ENCODE peak calls at places on chromosomes 7 and 10, in seven cellular contexts. Q, D, Z, H, M, N and A are unnamed samples.

GRCh38 chr7:88040694-88041093 is 106.6 kb downstream of the ADAM22 start:
- DNase-seq in H (peak; percentile 3), Z (no peak), D (no peak), N (no peak), Q (peak; percentile 10), M (peak; percentile 81), A (no peak)

GRCh38 chr7:44374007-44374763 is 48.8 kb upstream of the CAMK2B start:
- DNase-seq in Q (no peak), M (no peak), H (no peak), N (peak; percentile 37), Z (no peak), D (no peak), A (no peak)

GRCh38 chr7:76123316-76123715 is 75.4 kb downstream of the MDH2 start:
- DNase-seq in N (no peak), Q (no peak), Z (no peak), M (no peak), D (no peak), H (peak; percentile 5), A (no peak)

GRCh38 chr10:129613377-129613980 is 146.4 kb downstream of the MGMT start:
- DNase-seq in Z (no peak), N (no peak), H (no peak), D (no peak), M (no peak), Q (no peak), A (no peak)

GRCh38 chr7:16223963-16224707 is 197.2 kb downstream of the CRPPA start:
- DNase-seq in Z (no peak), M (no peak), Q (no peak), H (no peak), D (no peak), N (no peak), A (no peak)

GRCh38 chr10:77837248-77837924 is 89.2 kb downstream of the DLG5 start:
- DNase-seq in H (no peak), Q (peak; percentile 57), Z (peak; percentile 71), M (peak; percentile 66), D (peak; percentile 71), N (no peak), A (peak; percentile 71)

GRCh38 chr7:104971290-104972071 is 42.5 kb upstream of the KMT2E start:
- DNase-seq in N (no peak), M (peak; percentile 56), H (no peak), D (no peak), Z (no peak), Q (no peak), A (no peak)

GRCh38 chr10:9668411-9668810 is 1349.3 kb upstream of the CELF2 start:
- DNase-seq in Z (no peak), D (no peak), N (no peak), H (no peak), Q (no peak), M (no peak), A (no peak)

GRCh38 chr10:72248477-72249151 is 25.1 kb upstream of the DDIT4 start:
- DNase-seq in M (peak; percentile 31), N (peak; percentile 72), Z (peak; percentile 97), Q (peak; percentile 35), D (peak; percentile 40), H (peak; percentile 79), A (peak; percentile 95)

GRCh38 chr10:69703766-69704191 is 73.7 kb downstream of the FAM241B start:
- DNase-seq in N (no peak), M (peak; percentile 93), D (no peak), Z (no peak), H (no peak), Q (no peak), A (no peak)

GRCh38 chr10:45354261-45354660 is 19.8 kb upstream of the ALOX5 start:
- DNase-seq in H (peak; percentile 82), N (no peak), M (no peak), D (no peak), Q (no peak), Z (no peak), A (no peak)

GRCh38 chr7:24894670-24895221 is 85.2 kb downstream of the OSBPL3 start:
- DNase-seq in Z (no peak), M (no peak), D (peak; percentile 20), N (no peak), Q (peak; percentile 56), H (no peak), A (no peak)

GRCh38 chr10:35079763-35080162 is 10.4 kb downstream of the CUL2 start:
- DNase-seq in Q (no peak), H (no peak), Z (no peak), N (no peak), M (peak; percentile 83), D (no peak), A (no peak)

DNA sequence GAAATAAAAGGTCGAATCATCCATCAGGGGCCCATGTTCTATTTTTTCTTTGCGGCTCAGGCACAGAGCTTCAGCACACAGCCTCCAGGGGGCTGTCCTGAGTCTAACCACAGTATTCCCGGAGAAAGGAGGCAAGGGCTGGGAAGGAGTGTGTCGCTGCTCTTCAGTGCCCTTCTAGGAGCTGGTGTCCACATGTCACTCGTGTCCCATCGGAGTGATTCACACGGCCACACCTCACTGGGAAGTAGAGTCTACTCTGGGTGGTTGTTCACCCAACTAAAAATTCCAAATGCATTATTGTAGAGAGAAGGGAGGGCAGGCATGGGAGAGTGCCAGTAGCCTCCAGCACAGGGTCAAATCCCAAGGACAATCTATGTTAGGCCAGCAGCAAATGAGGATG is 114.8 kb upstream of the LANCL2 start:
- DNase-seq in Q (peak; percentile 66), Z (no peak), D (peak; percentile 45), M (no peak), N (no peak), H (no peak), A (no peak)
- TF ChIP-seq CTCF in Q (peak; percentile 65), Z (peak; percentile 19), D (peak; percentile 62), M (peak; percentile 57), N (peak; percentile 7), H (peak; percentile 67), A (peak; percentile 69)

GRCh38 chr7:98287486-98287959 is 6.0 kb downstream of the BRI3 start:
- DNase-seq in H (peak; percentile 77), D (no peak), M (no peak), Z (no peak), N (no peak), Q (no peak), A (peak; percentile 38)

GRCh38 chr7:98289333-98289875 is 7.9 kb downstream of the BRI3 start:
- DNase-seq in D (no peak), M (no peak), N (no peak), Z (no peak), Q (peak; percentile 35), H (no peak), A (no peak)

GRCh38 chr7:98286701-98287485 is 5.4 kb downstream of the BRI3 start:
- DNase-seq in N (no peak), Q (peak; percentile 34), D (peak; percentile 36), Z (no peak), H (no peak), M (no peak), A (no peak)

GRCh38 chr7:98286093-98286525 is 4.6 kb downstream of the BRI3 start:
- DNase-seq in Q (peak; percentile 33), Z (no peak), D (no peak), N (peak; percentile 72), M (peak; percentile 63), H (peak; percentile 76), A (no peak)

DNA sequence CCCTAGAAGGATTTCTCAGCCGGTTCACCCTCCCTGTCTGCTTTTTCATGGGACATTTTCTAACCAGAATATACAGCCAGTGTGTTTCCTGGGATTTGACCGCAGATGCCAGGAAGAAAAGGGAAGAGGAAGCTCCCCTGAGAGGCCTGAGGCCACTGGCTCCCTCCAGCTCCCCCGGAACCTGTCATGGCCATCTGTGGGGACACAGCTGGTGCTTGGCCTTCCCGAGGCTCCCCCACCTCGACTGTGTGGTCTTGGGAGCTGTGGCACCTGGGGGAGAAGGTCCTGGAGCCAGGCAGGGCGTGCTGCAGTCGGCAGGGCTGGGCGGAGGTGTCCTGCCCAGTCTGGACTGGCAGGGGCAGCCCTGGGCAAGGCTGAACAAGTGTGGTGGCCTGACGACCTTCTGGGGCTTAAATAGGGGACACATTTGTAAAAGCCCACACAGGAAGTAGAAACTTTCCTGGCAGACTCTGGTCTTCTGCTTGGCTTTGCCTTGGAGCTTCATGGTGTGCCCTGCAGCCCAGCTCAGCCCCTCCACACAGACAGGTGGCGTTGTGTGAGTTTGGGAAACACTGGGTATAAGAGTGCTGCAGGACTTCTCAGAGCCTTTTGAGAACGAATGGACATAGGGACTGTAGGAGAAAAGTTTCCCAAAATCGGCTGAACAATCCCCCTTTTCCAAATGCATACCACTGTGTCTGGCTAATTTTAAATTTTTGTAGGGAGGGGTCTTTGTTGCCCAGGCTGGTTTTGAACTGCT is 6.8 kb downstream of the BRI3 start:
- DNase-seq in N (no peak), D (no peak), H (no peak), M (no peak), Z (no peak), Q (peak; percentile 35), A (no peak)
- H3K4me1 ChIP-seq in N (peaks cover 38% of the 10 kb centered on the region), D (peaks cover 47% of the 10 kb centered on the region), H (peaks cover 50% of the 10 kb centered on the region), M (peaks cover 25% of the 10 kb centered on the region), Z (peaks cover 20% of the 10 kb centered on the region), Q (peaks cover 36% of the 10 kb centered on the region), A (peaks cover 1% of the 10 kb centered on the region)

GRCh38 chr7:41889472-41889871 is 186.6 kb upstream of the INHBA start:
- DNase-seq in Z (no peak), D (peak; percentile 20), M (no peak), H (no peak), Q (no peak), N (no peak), A (no peak)

GRCh38 chr7:41889040-41889439 is 186.2 kb upstream of the INHBA start:
- DNase-seq in H (no peak), M (no peak), D (no peak), N (no peak), Q (no peak), Z (no peak), A (no peak)

GRCh38 chr7:41893656-41894055 is 190.8 kb upstream of the INHBA start:
- DNase-seq in N (no peak), D (no peak), Z (no peak), H (no peak), M (no peak), Q (no peak), A (no peak)

GRCh38 chr7:41890631-41891265 is 187.9 kb upstream of the INHBA start:
- DNase-seq in M (no peak), D (no peak), N (no peak), Q (no peak), H (no peak), Z (no peak), A (no peak)

GRCh38 chr7:41891967-41892755 is 189.3 kb upstream of the INHBA start:
- DNase-seq in Q (peak; percentile 19), D (peak; percentile 28), H (no peak), N (no peak), M (no peak), Z (no peak), A (peak; percentile 1)
- TF ChIP-seq CTCF in Q (peak; percentile 58), D (no peak), H (no peak), N (no peak), M (no peak), Z (no peak), A (peak; percentile 40)

GRCh38 chr10:63240807-63241206 is 107.7 kb downstream of the NRBF2 start:
- DNase-seq in Z (no peak), M (peak; percentile 61), H (no peak), N (no peak), Q (no peak), D (no peak), A (no peak)
- H3K4me1 ChIP-seq in Z (peaks cover 34% of the 10 kb centered on the region), M (no peaks in the 10 kb centered on the region), H (peaks cover 32% of the 10 kb centered on the region), N (peaks cover 6% of the 10 kb centered on the region), Q (peaks cover 5% of the 10 kb centered on the region), D (peaks cover 21% of the 10 kb centered on the region), A (peaks cover 84% of the 10 kb centered on the region)